ENCODE peak calls at places on chromosome 1, in four cellular contexts. Y is left lung, F is HCT116, K is A549. S is an unnamed sample. For H3K9me3, the result is how much of the 10 kb centered on the place peaks cover.

GRCh38 chr1:156750932-156751723 is at the start of gene HDGF:
- ATAC-seq in Y (peak), K (no peak), F (no peak), S (peak)

GRCh38 chr1:205668951-205669340 is 11.4 kb downstream of the SLC45A3 start:
- ATAC-seq in Y (peak), K (peak), F (no peak), S (no peak)

GRCh38 chr1:98516306-98516705 is 145.2 kb upstream of the SNX7 start:
- ATAC-seq in K (no peak), F (no peak), Y (no peak), S (no peak)

GRCh38 chr1:198118136-198118535 is 38.7 kb upstream of the NEK7 start:
- ATAC-seq in Y (peak), F (no peak), K (peak), S (peak)

GRCh38 chr1:175443332-175443731 is 250.8 kb upstream of the KIAA0040 start:
- ATAC-seq in K (no peak), F (no peak), Y (no peak), S (no peak)

GRCh38 chr1:50251592-50252165 is 143.0 kb downstream of the ELAVL4 start:
- ATAC-seq in K (no peak), Y (no peak), F (no peak), S (no peak)

GRCh38 chr1:58065520-58065919 is 481.0 kb downstream of the OMA1 start:
- ATAC-seq in F (peak), Y (no peak), K (peak), S (no peak)

GRCh38 chr1:174157157-174157806 is 2.0 kb upstream of the RABGAP1L start:
- ATAC-seq in Y (no peak), K (no peak), F (no peak), S (no peak)

GRCh38 chr1:81847063-81847462 is 46.3 kb downstream of the ADGRL2 start:
- ATAC-seq in Y (no peak), K (no peak), F (no peak), S (no peak)

GRCh38 chr1:154575951-154576566 is 8.5 kb downstream of the CHRNB2 start:
- ATAC-seq in Y (no peak), K (no peak), F (no peak), S (no peak)

GRCh38 chr1:206930210-206930798 is 8.6 kb upstream of the FCMR start:
- ATAC-seq in Y (peak), F (no peak), K (no peak), S (no peak)

GRCh38 chr1:170221031-170221430 is 75.3 kb downstream of the NTMT2 start:
- ATAC-seq in F (no peak), K (no peak), Y (peak), S (peak)

GRCh38 chr1:187261637-187262036 is 432.9 kb downstream of the PLA2G4A start:
- ATAC-seq in Y (no peak), K (no peak), F (no peak), S (no peak)

GRCh38 chr1:226248091-226248490 is 24.6 kb downstream of the MIXL1 start:
- ATAC-seq in K (no peak), Y (peak), F (no peak), S (no peak)

GRCh38 chr1:149916927-149917310 is 725 bp downstream of the SV2A start:
- ATAC-seq in K (no peak), Y (no peak), F (no peak), S (no peak)

GRCh38 chr1:173405758-173406344 is 71.3 kb upstream of the PRDX6 start:
- ATAC-seq in F (no peak), K (peak), Y (peak), S (no peak)

GRCh38 chr1:233060595-233060994 is 110.2 kb downstream of the NTPCR start:
- ATAC-seq in Y (no peak), F (no peak), K (no peak), S (no peak)

GRCh38 chr1:229582011-229582694 is 23.6 kb upstream of the ABCB10 start:
- ATAC-seq in Y (peak), F (no peak), K (no peak), S (peak)

GRCh38 chr1:226894826-226895225 is 24.4 kb downstream of the PSEN2 start:
- ATAC-seq in Y (no peak), F (no peak), K (no peak), S (no peak)

GRCh38 chr1:166343276-166343675 is 176.5 kb upstream of the FAM78B start:
- ATAC-seq in F (no peak), K (no peak), Y (no peak), S (no peak)

GRCh38 chr1:40773748-40774265 is 9.8 kb upstream of the KCNQ4 start:
- ATAC-seq in F (peak), K (peak), Y (peak), S (no peak)

GRCh38 chr1:20142001-20142710 is 3.0 kb downstream of the PLA2G2F start:
- ATAC-seq in K (no peak), F (no peak), Y (no peak), S (no peak)

GRCh38 chr1:6796095-6796494 is 10.8 kb downstream of the CAMTA1 start:
- ATAC-seq in F (no peak), Y (no peak), K (peak), S (no peak)

GRCh38 chr1:192737311-192737710 is 71.5 kb upstream of the RGS2 start:
- ATAC-seq in K (no peak), Y (no peak), F (no peak), S (no peak)

GRCh38 chr1:19336543-19336942 is 24.4 kb downstream of the SLC66A1 start:
- ATAC-seq in K (peak), Y (no peak), F (peak), S (no peak)

GRCh38 chr1:94383966-94384408 is 34.2 kb upstream of the ABCD3 start:
- ATAC-seq in Y (peak), K (peak), F (no peak), S (no peak)

GRCh38 chr1:189429610-189430009 is 1048.1 kb downstream of the BRINP3 start:
- ATAC-seq in Y (peak), K (peak), F (peak), S (no peak)

GRCh38 chr1:4081806-4082645 is 182.0 kb upstream of the C1orf174 start:
- ATAC-seq in F (no peak), K (no peak), Y (no peak), S (no peak)

GRCh38 chr1:152759453-152760173 is 1.8 kb downstream of the KPRP start:
- ATAC-seq in Y (no peak), K (no peak), F (no peak), S (no peak)

GRCh38 chr1:214010717-214011116 is 22.9 kb downstream of the PROX1 start:
- ATAC-seq in F (no peak), Y (no peak), K (no peak), S (no peak)

GRCh38 chr1:20981903-20982695 is 194.6 kb downstream of the EIF4G3 start:
- ATAC-seq in K (peak), Y (peak), F (peak), S (no peak)

GRCh38 chr1:6330410-6330827 is 63.1 kb downstream of the ACOT7 start:
- ATAC-seq in Y (peak), K (no peak), F (no peak), S (no peak)

DNA sequence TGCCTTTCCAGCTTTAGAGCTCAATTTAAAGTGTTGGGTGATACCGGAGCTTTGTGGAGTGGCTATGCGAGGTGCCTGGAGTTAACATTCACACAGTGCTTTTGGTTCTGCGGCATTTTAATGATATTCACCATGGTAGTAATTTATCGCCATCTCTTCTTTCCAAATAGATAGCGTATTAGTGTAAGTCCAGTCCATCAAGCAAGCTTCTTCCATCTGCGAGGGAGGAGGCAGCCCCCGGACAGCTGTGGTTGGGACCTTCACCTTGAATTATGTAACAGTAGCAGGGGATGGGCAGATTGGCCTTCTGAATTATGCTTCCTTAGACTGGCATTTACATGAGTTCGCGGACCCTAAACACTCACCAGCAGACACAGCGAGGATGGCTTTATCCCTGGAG is 179.8 kb downstream of the ADSS2 start:
- ATAC-seq in F (no peak), K (no peak), Y (no peak), S (no peak)
- H3K9me3 ChIP-seq in F (under half), K (under half), Y (under half), S (under half)

GRCh38 chr1:14988636-14989035 is 164.9 kb upstream of the TMEM51 start:
- ATAC-seq in Y (no peak), F (no peak), K (no peak), S (no peak)

GRCh38 chr1:14980801-14981200 is 172.7 kb upstream of the TMEM51 start:
- ATAC-seq in Y (no peak), F (no peak), K (no peak), S (no peak)

GRCh38 chr1:14987829-14988603 is 165.5 kb upstream of the TMEM51 start:
- ATAC-seq in Y (no peak), K (no peak), F (no peak), S (peak)

GRCh38 chr1:14982029-14982428 is 171.5 kb upstream of the TMEM51 start:
- ATAC-seq in F (no peak), Y (no peak), K (no peak), S (no peak)

DNA sequence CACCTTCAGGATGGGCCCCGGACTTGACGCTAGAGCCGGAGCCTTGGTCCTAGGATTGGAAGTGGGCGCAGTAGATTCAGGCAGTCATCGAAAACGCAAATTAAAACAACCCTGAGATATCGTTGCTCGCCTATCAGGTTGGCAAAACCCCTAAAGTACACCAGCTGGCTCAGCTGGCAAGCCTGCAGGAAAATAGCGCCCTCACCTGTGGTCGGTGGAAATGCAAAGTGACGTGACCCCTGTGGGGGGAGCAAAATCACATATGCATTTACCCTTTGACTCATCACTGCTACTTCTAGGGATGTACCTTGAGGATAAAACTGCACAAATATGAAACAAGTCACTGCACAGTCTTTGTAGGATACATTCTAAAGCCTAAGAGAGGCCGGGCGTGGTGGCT is 170.3 kb upstream of the TMEM51 start:
- ATAC-seq in F (peak), Y (no peak), K (no peak), S (no peak)
- TF ChIP-seq CTCF in F (no peak), Y (no peak), K (no peak), S (no peak)

DNA sequence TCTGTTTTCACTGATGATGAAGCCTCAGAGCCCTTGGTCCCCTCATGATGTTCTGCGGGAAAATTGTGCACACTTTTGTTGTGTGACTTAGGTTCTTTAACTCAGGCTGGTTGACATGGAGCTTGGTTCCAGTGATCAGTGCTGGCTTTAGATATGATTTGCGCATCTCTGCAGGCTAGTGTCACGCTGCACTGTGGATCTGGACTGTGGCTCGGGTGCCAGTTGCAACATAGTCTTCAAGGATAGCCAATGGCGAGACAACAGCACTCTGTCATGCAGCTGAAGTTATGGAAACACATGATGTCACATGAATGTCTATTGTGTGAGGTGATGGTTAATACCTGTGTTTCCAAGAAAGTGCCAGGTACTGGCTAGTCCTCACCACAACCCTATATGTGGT is 56.7 kb downstream of the DDR2 start:
- ATAC-seq in F (no peak), K (no peak), Y (no peak), S (no peak)
- H3K9me3 ChIP-seq in F (under half), K (under half), Y (under half), S (under half)

GRCh38 chr1:32179193-32179442 is 357 bp upstream of the TXLNA start:
- ATAC-seq in F (peak), K (peak), Y (peak), S (peak)

GRCh38 chr1:32181065-32181464 is 1.6 kb downstream of the TXLNA start:
- ATAC-seq in Y (no peak), F (no peak), K (no peak), S (no peak)

GRCh38 chr1:32180186-32181060 is 948 bp downstream of the TXLNA start:
- ATAC-seq in K (peak), F (peak), Y (peak), S (peak)

GRCh38 chr1:32178380-32179192 is 889 bp upstream of the TXLNA start:
- ATAC-seq in Y (no peak), K (no peak), F (no peak), S (no peak)

GRCh38 chr1:32179443-32180185 is at the start of gene TXLNA:
- ATAC-seq in K (peak), Y (peak), F (peak), S (peak)
- TF ChIP-seq CTCF in K (no peak), Y (no peak), F (no peak), S (peak)

DNA sequence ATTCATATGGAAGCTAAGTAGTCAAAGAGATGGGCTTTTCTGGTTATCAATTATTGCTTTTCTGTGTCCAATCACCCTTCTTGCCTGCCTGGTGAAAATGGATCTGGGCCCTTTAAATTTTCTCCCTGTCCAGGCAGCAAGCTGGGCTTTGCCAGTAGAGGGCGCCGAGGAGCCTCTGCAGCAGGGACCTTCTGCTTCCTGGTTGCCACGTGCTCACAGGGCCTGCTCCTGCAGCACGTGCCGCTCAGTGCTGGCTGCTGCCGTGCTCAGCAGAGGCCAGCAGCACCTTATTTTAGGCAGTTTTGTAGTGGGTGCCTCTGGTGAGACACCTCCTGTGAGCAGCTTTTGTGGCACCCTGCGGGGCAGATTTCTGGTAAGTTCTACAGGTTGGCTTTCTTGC is 4.0 kb downstream of the ACTL8 start:
- ATAC-seq in F (peak), K (peak), Y (no peak), S (no peak)
- H3K9me3 ChIP-seq in F (under half), K (under half), Y (half or more), S (half or more)

GRCh38 chr1:17990401-17990800 is 117.2 kb upstream of the IGSF21 start:
- ATAC-seq in Y (no peak), K (no peak), F (no peak), S (no peak)

GRCh38 chr1:17982197-17982596 is 125.4 kb upstream of the IGSF21 start:
- ATAC-seq in Y (no peak), F (no peak), K (no peak), S (no peak)

GRCh38 chr1:17979815-17980214 is 127.8 kb upstream of the IGSF21 start:
- ATAC-seq in K (no peak), F (peak), Y (no peak), S (no peak)

DNA sequence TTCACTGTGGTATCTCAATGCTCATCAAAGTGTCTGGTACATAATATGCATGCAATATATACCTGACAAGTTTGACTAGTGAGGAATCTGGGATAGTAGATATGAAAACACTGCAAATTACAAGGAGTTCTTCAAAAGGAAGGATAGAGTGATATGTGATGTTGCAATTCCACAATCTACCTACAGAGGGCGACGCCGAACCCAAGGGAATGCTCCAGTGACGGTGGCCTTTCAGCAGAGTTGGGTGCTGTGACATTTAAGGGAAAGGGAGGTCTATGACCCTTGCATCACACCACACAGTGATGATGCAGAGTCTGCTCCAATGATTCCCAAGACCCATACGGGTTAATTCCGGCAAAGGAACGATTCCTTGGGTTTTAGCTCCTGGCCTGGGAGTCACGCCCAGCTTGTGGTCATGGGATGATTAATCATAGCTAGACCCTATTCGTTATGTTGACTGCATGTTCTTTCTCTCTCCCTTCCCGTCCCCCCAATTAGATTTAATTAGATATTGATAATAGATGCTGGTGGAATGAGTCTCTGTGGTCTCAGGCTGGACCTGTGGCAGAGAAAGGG is 123.0 kb upstream of the IGSF21 start:
- ATAC-seq in Y (peak), F (peak), K (peak), S (no peak)
- TF ChIP-seq CTCF in Y (peak), F (peak), K (peak), S (no peak)

DNA sequence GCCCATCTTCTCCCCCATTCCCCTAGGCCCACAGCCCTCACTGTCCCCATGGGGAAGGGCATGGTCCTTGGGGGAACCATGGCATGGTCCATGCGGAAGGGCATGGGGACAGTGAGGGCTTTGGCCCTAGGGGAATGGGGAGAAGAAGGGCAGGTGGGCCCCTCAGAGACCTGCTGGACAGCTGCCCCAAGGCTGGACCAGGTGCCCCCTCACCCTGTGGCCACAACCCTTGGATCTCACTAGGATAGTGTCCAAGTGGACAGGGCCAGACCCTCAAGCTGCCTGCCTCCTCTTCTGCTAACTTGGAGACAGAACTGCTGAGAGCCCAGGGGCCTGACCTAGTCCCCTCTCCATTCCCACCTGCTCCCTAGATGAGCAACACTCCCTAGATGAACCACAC is 12.4 kb upstream of the SMYD3 start:
- ATAC-seq in K (no peak), F (no peak), Y (no peak), S (no peak)
- H3K9me3 ChIP-seq in K (under half), F (under half), Y (under half), S (under half)

GRCh38 chr1:27137022-27137542 is 17.8 kb downstream of the SLC9A1 start:
- ATAC-seq in K (no peak), F (no peak), Y (peak), S (no peak)

GRCh38 chr1:27133990-27134389 is 20.9 kb downstream of the SLC9A1 start:
- ATAC-seq in F (no peak), Y (peak), K (no peak), S (no peak)

GRCh38 chr1:27137544-27138075 is 17.3 kb downstream of the SLC9A1 start:
- ATAC-seq in K (no peak), Y (peak), F (no peak), S (peak)

GRCh38 chr1:27138368-27138767 is 16.6 kb downstream of the SLC9A1 start:
- ATAC-seq in K (no peak), Y (no peak), F (no peak), S (no peak)

GRCh38 chr1:27135920-27136551 is 18.9 kb downstream of the SLC9A1 start:
- ATAC-seq in K (peak), Y (peak), F (peak), S (no peak)
- TF ChIP-seq CTCF in K (no peak), Y (no peak), F (no peak), S (no peak)

GRCh38 chr1:2797741-2798016 is 3.8 kb downstream of the TTC34 start:
- ATAC-seq in F (no peak), Y (no peak), K (no peak), S (no peak)
- H3K9me3 ChIP-seq in F (under half), Y (under half), K (under half), S (under half)

GRCh38 chr1:221478050-221478949 is 263.6 kb downstream of the DUSP10 start:
- ATAC-seq in F (peak), Y (peak), K (peak), S (peak)
- TF ChIP-seq CTCF in F (peak), Y (peak), K (peak), S (no peak)